ENCODE peak calls at places on chromosomes 12 and 14, in four cellular contexts. D, W, I and U are unnamed samples.

GRCh38 chr12:53287741-53288216 is 7.6 kb upstream of the PFDN5 start:
- DNase-seq in D (peak), W (peak), I (no peak), U (peak)

GRCh38 chr12:9674226-9674590 is 4.7 kb downstream of the CLEC2D start:
- DNase-seq in D (no peak), I (no peak), W (no peak), U (peak)

GRCh38 chr12:61037792-61038191 is 1222.4 kb upstream of the USP15 start:
- DNase-seq in I (no peak), D (no peak), W (no peak), U (no peak)

GRCh38 chr14:22471545-22472121 is 117.4 kb downstream of the DAD1 start:
- DNase-seq in W (no peak), D (no peak), I (no peak), U (peak)

GRCh38 chr14:53042480-53042879 is 91.6 kb upstream of the FERMT2 start:
- DNase-seq in D (no peak), W (peak), I (no peak), U (no peak)

GRCh38 chr12:131862600-131862993 is 31.8 kb upstream of the ULK1 start:
- DNase-seq in W (no peak), I (no peak), D (no peak), U (no peak)

GRCh38 chr14:56905282-56905681 is 95.0 kb upstream of the OTX2 start:
- DNase-seq in D (no peak), I (no peak), W (no peak), U (no peak)

GRCh38 chr14:39431416-39432178 is 636 bp downstream of the FBXO33 start:
- DNase-seq in D (peak), W (peak), I (no peak), U (peak)

GRCh38 chr12:497501-498160 is 37.9 kb downstream of the B4GALNT3 start:
- DNase-seq in W (no peak), I (no peak), D (no peak), U (no peak)

GRCh38 chr12:30154996-30155730 is 371.4 kb upstream of the TMTC1 start:
- DNase-seq in D (no peak), I (no peak), W (peak), U (no peak)

GRCh38 chr12:19757317-19757877 is 318.1 kb downstream of the AEBP2 start:
- DNase-seq in D (no peak), I (no peak), W (peak), U (peak)

GRCh38 chr14:104977008-104977680 is 1.0 kb downstream of the AHNAK2 start:
- DNase-seq in D (no peak), I (no peak), W (no peak), U (no peak)

GRCh38 chr12:6205144-6205539 is 4.9 kb downstream of the CD9 start:
- DNase-seq in W (peak), I (no peak), D (peak), U (no peak)

GRCh38 chr14:24051789-24052655 is at the start of gene CARMIL3:
- DNase-seq in I (no peak), W (peak), D (peak), U (peak)

GRCh38 chr12:49787672-49788071 is 40.5 kb downstream of the NCKAP5L start:
- DNase-seq in W (no peak), I (no peak), D (no peak), U (no peak)

GRCh38 chr12:66331016-66331415 is 28.7 kb downstream of the HELB start:
- DNase-seq in W (no peak), I (no peak), D (no peak), U (no peak)

GRCh38 chr14:70567791-70568190 is 32.7 kb downstream of the MED6 start:
- DNase-seq in D (no peak), W (peak), I (peak), U (peak)
- TF ChIP-seq CTCF in D (peak), W (peak), I (peak), U (peak)

DNA sequence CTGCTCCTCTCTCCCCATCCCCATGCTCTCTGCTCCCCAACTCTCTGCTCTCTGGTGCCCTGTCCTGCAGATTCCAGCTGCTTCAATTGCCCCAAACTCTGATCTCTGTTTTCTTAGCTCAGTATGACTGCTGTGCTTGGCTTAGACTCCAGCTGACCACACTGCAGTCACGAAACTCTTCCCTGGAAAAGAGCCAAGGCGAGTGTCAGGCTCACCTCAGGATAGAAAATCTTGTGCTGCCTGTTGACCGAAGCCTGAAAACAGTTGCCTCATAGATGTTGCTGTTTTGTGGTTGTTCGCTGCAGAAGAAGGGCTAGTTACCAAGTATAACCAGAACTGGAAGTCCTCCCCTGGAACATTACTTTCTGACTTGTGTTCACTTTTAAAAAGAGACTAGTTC is 6.7 kb upstream of the STON2 start:
- DNase-seq in D (peak), W (peak), I (no peak), U (no peak)
- H3K4me3 ChIP-seq in D (peak), W (no peak), I (no peak), U (no peak)

DNA sequence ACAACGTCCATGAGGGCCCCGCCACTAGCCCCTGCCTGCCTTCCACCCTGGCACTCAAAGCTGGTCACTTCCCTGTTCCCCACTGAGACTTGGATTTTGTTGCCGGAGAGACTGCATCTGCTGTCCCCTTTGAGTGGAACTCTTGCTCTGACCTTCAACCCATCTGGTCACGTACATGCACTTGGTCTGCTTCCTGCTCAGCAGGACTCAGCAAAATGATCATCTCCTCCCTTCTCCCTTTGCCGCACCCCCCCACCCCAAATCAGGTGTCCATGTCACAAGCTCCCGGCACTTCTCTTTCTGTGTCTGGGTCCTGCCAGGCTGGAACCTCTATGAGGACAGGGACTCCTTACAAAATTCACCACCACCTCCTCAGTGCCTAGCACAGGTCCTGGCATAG is 180.9 kb downstream of the CHST11 start:
- DNase-seq in D (no peak), W (no peak), I (no peak), U (no peak)
- TF ChIP-seq CTCF in D (no peak), W (no peak), I (no peak), U (no peak)

GRCh38 chr12:68239309-68239708 is 13.7 kb upstream of the IL26 start:
- DNase-seq in D (no peak), I (no peak), W (no peak), U (no peak)

GRCh38 chr12:68236421-68237059 is 10.9 kb upstream of the IL26 start:
- DNase-seq in W (peak), I (no peak), D (no peak), U (peak)

GRCh38 chr12:68237523-68238070 is 12.0 kb upstream of the IL26 start:
- DNase-seq in D (no peak), I (no peak), W (peak), U (no peak)

GRCh38 chr12:68235576-68235975 is 10.0 kb upstream of the IL26 start:
- DNase-seq in D (no peak), W (no peak), I (no peak), U (no peak)

DNA sequence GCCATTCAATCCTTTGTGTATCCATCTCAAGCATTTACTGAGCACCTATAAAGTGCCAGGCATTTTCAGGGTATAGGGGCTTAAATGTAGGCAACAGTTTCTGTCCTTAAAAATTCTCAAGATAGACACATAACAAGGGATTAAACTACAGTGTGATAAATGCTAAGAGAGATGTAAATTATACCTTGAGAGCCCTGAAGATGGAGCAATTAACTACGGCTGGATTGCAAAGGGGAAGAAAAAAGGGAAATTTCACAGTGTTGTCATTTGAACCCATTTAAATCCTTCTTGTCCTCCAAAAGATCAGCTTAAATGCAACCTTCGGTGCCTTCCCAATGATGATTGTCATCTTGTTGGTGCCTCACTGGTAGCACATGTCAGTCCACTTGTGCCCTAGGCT is 11.5 kb upstream of the IL26 start:
- DNase-seq in W (peak), D (no peak), I (no peak), U (no peak)
- H3K4me3 ChIP-seq in W (no peak), D (peak), I (no peak), U (peak)

GRCh38 chr12:51922146-51922545 is 14.8 kb downstream of the ACVRL1 start:
- DNase-seq in I (no peak), D (no peak), W (no peak), U (no peak)

GRCh38 chr12:51925400-51926063 is 18.2 kb downstream of the ACVRL1 start:
- DNase-seq in W (no peak), D (no peak), I (no peak), U (no peak)

GRCh38 chr12:51922762-51923505 is 15.6 kb downstream of the ACVRL1 start:
- DNase-seq in D (peak), I (no peak), W (peak), U (peak)

GRCh38 chr12:51924551-51925399 is 17.5 kb downstream of the ACVRL1 start:
- DNase-seq in D (no peak), W (no peak), I (no peak), U (peak)

DNA sequence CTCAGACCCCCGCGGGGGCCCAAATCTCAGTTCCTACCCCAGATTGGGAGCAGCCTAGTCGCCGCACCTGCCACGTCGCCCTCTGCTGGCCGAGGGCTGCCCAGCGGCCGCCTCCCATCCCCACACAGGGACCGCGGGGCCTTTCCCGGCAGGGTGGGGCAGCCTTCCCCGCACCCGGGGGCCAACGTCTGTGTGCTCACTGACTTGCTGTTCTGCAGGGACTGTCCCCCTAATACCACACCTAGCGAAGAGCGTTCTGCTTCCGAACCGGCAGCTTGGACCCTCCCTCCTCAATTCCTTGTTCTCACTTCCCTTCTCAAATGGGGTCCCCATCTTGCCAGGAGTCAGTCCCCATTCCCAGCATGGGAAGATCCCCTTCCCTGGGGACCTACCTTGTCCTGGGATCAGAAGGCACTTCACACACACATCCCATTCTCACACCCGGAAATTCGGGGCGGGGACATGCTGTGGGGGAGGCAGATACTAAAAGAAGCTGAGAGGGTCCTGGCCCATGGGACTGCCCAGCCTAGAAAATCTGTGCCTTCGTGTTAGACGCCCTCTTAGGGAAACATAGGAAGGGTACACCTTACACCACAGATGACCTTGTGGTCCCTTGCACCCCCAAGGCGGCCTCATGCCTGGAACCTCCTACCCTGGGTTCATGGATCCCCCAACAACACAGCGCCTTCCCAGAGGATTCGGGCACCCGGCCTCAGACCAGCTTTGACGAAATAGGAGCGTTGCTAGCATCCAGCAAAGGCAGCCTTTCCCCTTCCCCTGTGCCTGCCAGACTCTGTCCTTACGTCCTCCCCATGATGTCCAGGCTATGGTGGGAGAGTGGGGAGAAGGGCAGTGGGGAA is 16.4 kb downstream of the ACVRL1 start:
- DNase-seq in I (no peak), W (peak), D (peak), U (peak)
- TF ChIP-seq CTCF in I (peak), W (peak), D (peak), U (peak)

GRCh38 chr12:51869490-51869865 is 18.4 kb upstream of the ANKRD33 start:
- DNase-seq in I (no peak), D (no peak), W (no peak), U (no peak)

GRCh38 chr12:51867796-51868428 is 19.4 kb upstream of the FIGNL2 start:
- DNase-seq in I (no peak), W (no peak), D (no peak), U (no peak)

GRCh38 chr12:51868821-51869489 is 18.9 kb upstream of the ANKRD33 start:
- DNase-seq in W (no peak), I (no peak), D (no peak), U (no peak)

GRCh38 chr12:51871126-51871525 is 16.8 kb upstream of the ANKRD33 start:
- DNase-seq in W (no peak), D (peak), I (no peak), U (no peak)

DNA sequence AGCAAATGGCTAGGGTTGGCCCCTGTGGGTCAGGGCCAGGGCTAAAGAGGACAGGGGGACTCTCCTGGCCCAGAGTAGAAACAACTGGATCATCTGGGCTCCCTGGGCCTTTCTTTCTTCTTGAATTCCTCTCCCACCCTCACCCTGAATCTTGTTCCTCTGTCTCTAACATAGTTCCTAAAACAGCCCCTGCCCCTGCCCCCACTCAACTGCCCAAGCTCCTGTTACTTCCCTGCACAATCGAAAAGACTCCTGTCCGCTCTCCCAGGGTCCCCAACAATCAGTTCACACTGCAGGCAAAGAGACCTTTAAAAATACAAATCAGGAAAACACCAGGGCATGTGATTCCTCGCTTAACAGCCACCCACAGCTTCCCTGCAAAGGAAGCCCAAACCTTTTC is 18.0 kb upstream of the ANKRD33 start:
- DNase-seq in W (no peak), D (no peak), I (no peak), U (no peak)
- H3K4me3 ChIP-seq in W (no peak), D (no peak), I (no peak), U (no peak)

GRCh38 chr14:103730490-103731035 is 15.0 kb downstream of the ZFYVE21 start:
- DNase-seq in W (no peak), D (peak), I (no peak), U (no peak)
- TF ChIP-seq CTCF in W (peak), D (no peak), I (peak), U (no peak)

DNA sequence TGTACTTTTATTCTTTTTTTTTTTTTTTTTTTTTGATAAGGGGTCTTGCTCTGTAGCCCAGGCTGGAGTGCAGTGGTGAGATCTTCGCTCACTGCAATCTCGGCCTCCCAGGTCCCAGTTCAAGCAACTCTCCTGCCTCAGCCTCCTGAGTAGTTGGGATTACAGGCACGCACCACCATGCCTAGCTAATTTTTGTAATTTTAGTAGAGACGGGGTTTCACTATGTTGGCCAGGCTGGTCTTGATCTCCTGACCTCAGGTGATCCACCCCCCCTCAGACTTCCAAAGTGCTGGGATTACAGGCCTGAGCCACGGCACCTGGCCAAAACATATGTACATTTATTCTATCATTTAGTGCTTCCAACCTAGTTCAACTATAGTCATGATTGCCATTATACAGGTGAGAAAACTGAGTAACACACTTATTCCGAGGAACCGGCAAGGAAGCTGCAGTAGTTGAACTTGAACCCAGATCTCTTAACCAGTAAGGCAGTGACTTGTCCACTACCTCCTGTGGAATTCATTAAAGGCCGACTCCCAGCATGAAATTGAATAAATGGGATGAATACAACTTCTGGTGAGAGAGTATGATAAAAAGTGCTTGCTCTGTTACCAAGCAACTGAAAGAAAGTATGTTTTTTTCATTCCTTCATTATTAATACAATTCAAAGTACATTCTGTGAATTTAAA is 755 bp upstream of the ATF7IP start:
- DNase-seq in W (no peak), I (no peak), D (no peak), U (no peak)
- H3K4me3 ChIP-seq in W (peak), I (peak), D (peak), U (peak)